ENCODE peak calls at places on chromosomes 1 and 21, in seven cellular contexts. One of them, this sample, is unnamed.

GRCh38 chr1:163528710-163529348 is 207.1 kb downstream of the NUF2 start:
- DNase-seq in GM12878: no peak
- DNase-seq in HepG2: peak
- DNase-seq in H1: no peak
- DNase-seq in HCT116: peak
- DNase-seq in SK-N-SH: peak
- DNase-seq in K562: peak
- DNase-seq in this sample: no peak

GRCh38 chr1:24503003-24503751 is 541 bp downstream of the RCAN3 start:
- DNase-seq in H1: no peak
- DNase-seq in GM12878: no peak
- DNase-seq in HepG2: no peak
- DNase-seq in SK-N-SH: peak
- DNase-seq in HCT116: no peak
- DNase-seq in K562: no peak
- DNase-seq in this sample: peak

GRCh38 chr1:54120698-54121481 is 31.9 kb downstream of the CDCP2 start:
- DNase-seq in GM12878: no peak
- DNase-seq in SK-N-SH: no peak
- DNase-seq in HCT116: no peak
- DNase-seq in HepG2: no peak
- DNase-seq in H1: peak
- DNase-seq in K562: no peak
- DNase-seq in this sample: no peak

GRCh38 chr1:155016231-155016831 is 13.7 kb downstream of the ZBTB7B start:
- DNase-seq in SK-N-SH: no peak
- DNase-seq in K562: no peak
- DNase-seq in H1: no peak
- DNase-seq in HepG2: no peak
- DNase-seq in HCT116: no peak
- DNase-seq in GM12878: no peak
- DNase-seq in this sample: no peak

GRCh38 chr1:218164930-218165686 is 120.0 kb upstream of the RRP15 start:
- DNase-seq in H1: peak
- DNase-seq in K562: no peak
- DNase-seq in SK-N-SH: peak
- DNase-seq in HepG2: no peak
- DNase-seq in HCT116: no peak
- DNase-seq in GM12878: no peak
- DNase-seq in this sample: peak

GRCh38 chr1:235014756-235015155 is 113.9 kb downstream of the TOMM20 start:
- DNase-seq in GM12878: no peak
- DNase-seq in K562: no peak
- DNase-seq in HCT116: no peak
- DNase-seq in SK-N-SH: no peak
- DNase-seq in H1: no peak
- DNase-seq in HepG2: no peak
- DNase-seq in this sample: no peak

GRCh38 chr21:29521872-29522271 is 223.2 kb downstream of the BACH1 start:
- DNase-seq in HepG2: no peak
- DNase-seq in HCT116: no peak
- DNase-seq in SK-N-SH: no peak
- DNase-seq in K562: no peak
- DNase-seq in GM12878: no peak
- DNase-seq in H1: no peak
- DNase-seq in this sample: no peak

GRCh38 chr21:28298251-28298672 is 694.4 kb downstream of the LTN1 start:
- DNase-seq in K562: no peak
- DNase-seq in SK-N-SH: no peak
- DNase-seq in GM12878: no peak
- DNase-seq in HCT116: no peak
- DNase-seq in H1: no peak
- DNase-seq in HepG2: no peak
- DNase-seq in this sample: no peak

GRCh38 chr1:162676087-162676486 is 43.8 kb downstream of the DDR2 start:
- DNase-seq in HCT116: no peak
- DNase-seq in SK-N-SH: no peak
- DNase-seq in K562: no peak
- DNase-seq in HepG2: no peak
- DNase-seq in H1: no peak
- DNase-seq in GM12878: no peak
- DNase-seq in this sample: no peak

GRCh38 chr1:94243665-94244064 is 6.3 kb upstream of the ARHGAP29 start:
- DNase-seq in SK-N-SH: no peak
- DNase-seq in GM12878: no peak
- DNase-seq in K562: no peak
- DNase-seq in HepG2: no peak
- DNase-seq in HCT116: no peak
- DNase-seq in H1: no peak
- DNase-seq in this sample: no peak

GRCh38 chr1:215181518-215181917 is 99.0 kb downstream of the KCNK2 start:
- DNase-seq in HCT116: no peak
- DNase-seq in SK-N-SH: no peak
- DNase-seq in HepG2: peak
- DNase-seq in GM12878: no peak
- DNase-seq in H1: no peak
- DNase-seq in K562: no peak
- DNase-seq in this sample: no peak

GRCh38 chr1:207314836-207315235 is 6.6 kb upstream of the CD55 start:
- DNase-seq in SK-N-SH: no peak
- DNase-seq in HepG2: no peak
- DNase-seq in HCT116: no peak
- DNase-seq in K562: no peak
- DNase-seq in GM12878: no peak
- DNase-seq in H1: no peak
- DNase-seq in this sample: no peak

GRCh38 chr1:164774819-164775654 is 216.1 kb downstream of the PBX1 start:
- DNase-seq in K562: peak
- DNase-seq in SK-N-SH: peak
- DNase-seq in H1: no peak
- DNase-seq in HCT116: no peak
- DNase-seq in HepG2: no peak
- DNase-seq in GM12878: no peak
- DNase-seq in this sample: no peak

GRCh38 chr1:7956218-7957032 is 5.1 kb upstream of the PARK7 start:
- DNase-seq in K562: no peak
- DNase-seq in GM12878: no peak
- DNase-seq in HepG2: no peak
- DNase-seq in HCT116: no peak
- DNase-seq in H1: no peak
- DNase-seq in SK-N-SH: no peak
- DNase-seq in this sample: no peak

GRCh38 chr1:208158640-208159541 is 85.3 kb downstream of the PLXNA2 start:
- DNase-seq in HepG2: peak
- DNase-seq in K562: no peak
- DNase-seq in H1: no peak
- DNase-seq in GM12878: no peak
- DNase-seq in HCT116: no peak
- DNase-seq in SK-N-SH: no peak
- DNase-seq in this sample: no peak

GRCh38 chr21:24302400-24302799 is 1304.9 kb downstream of the MRPL39 start:
- DNase-seq in HepG2: peak
- DNase-seq in SK-N-SH: no peak
- DNase-seq in K562: no peak
- DNase-seq in GM12878: no peak
- DNase-seq in HCT116: no peak
- DNase-seq in H1: no peak
- DNase-seq in this sample: no peak

GRCh38 chr1:21123287-21123961 is 53.3 kb downstream of the EIF4G3 start:
- DNase-seq in GM12878: no peak
- DNase-seq in K562: no peak
- DNase-seq in H1: no peak
- DNase-seq in HCT116: no peak
- DNase-seq in HepG2: no peak
- DNase-seq in SK-N-SH: no peak
- DNase-seq in this sample: no peak

GRCh38 chr1:165383067-165383466 is 26.6 kb upstream of the LMX1A start:
- DNase-seq in SK-N-SH: no peak
- DNase-seq in H1: no peak
- DNase-seq in K562: no peak
- DNase-seq in HCT116: no peak
- DNase-seq in HepG2: no peak
- DNase-seq in GM12878: no peak
- DNase-seq in this sample: no peak

GRCh38 chr1:59972216-59972924 is 45.8 kb upstream of the CYP2J2 start:
- DNase-seq in SK-N-SH: no peak
- DNase-seq in GM12878: no peak
- DNase-seq in H1: no peak
- DNase-seq in K562: no peak
- DNase-seq in HepG2: no peak
- DNase-seq in HCT116: no peak
- DNase-seq in this sample: no peak

GRCh38 chr1:117567435-117567834 is 38.4 kb upstream of the TENT5C start:
- DNase-seq in H1: peak
- DNase-seq in SK-N-SH: no peak
- DNase-seq in K562: no peak
- DNase-seq in HCT116: no peak
- DNase-seq in GM12878: no peak
- DNase-seq in HepG2: no peak
- DNase-seq in this sample: no peak

GRCh38 chr1:89701746-89702241 is 68.9 kb downstream of the LRRC8C start:
- DNase-seq in HCT116: no peak
- DNase-seq in SK-N-SH: peak
- DNase-seq in GM12878: no peak
- DNase-seq in H1: no peak
- DNase-seq in K562: peak
- DNase-seq in HepG2: no peak
- DNase-seq in this sample: no peak
- TF ChIP-seq JUND in HCT116: no peak
- TF ChIP-seq JUND in SK-N-SH: no peak
- TF ChIP-seq JUND in GM12878: no peak
- TF ChIP-seq JUND in H1: no peak
- TF ChIP-seq JUND in K562: peak
- TF ChIP-seq JUND in HepG2: no peak
- TF ChIP-seq JUND in this sample: no peak

DNA sequence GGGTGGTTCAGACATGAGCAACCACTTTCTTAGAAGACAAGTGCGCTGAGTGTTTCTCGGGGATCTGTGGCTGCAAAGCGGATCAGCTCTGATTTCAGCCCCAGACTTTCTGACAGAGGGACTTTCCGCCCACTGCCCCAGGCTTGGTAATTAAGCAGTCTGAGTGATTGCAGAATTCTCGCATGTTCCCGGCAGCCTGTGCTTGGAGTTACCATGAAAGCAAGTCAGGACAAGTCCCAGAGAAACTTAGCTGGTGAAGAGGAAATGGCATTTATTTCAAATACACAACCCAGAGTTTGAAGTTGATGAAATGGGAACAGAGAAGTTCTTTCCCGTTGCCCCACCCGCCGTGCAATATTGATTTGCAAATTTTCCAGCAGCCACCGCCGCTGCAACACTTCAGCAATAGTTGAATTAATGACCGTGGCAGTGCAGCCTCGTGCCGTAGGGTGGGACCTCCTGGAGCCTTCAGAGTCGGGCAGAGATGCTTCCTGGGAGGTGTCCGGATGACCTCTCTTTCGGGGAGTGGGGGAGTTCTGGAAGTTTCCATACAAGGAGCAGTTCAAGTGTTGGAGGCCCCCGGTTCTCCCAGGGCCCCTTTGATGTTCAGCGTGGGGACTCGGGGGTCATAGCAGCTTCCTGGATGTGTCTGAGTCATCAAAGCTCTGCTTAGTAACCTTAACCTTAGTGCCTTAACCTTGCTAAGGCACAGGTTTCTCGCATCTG is 134.7 kb downstream of the KAZN start:
- DNase-seq in GM12878: peak
- DNase-seq in HepG2: peak
- DNase-seq in K562: no peak
- DNase-seq in H1: peak
- DNase-seq in HCT116: no peak
- DNase-seq in SK-N-SH: no peak
- DNase-seq in this sample: no peak
- TF ChIP-seq JUND in GM12878: no peak
- TF ChIP-seq JUND in HepG2: no peak
- TF ChIP-seq JUND in K562: no peak
- TF ChIP-seq JUND in H1: peak
- TF ChIP-seq JUND in HCT116: no peak
- TF ChIP-seq JUND in SK-N-SH: no peak
- TF ChIP-seq JUND in this sample: no peak

DNA sequence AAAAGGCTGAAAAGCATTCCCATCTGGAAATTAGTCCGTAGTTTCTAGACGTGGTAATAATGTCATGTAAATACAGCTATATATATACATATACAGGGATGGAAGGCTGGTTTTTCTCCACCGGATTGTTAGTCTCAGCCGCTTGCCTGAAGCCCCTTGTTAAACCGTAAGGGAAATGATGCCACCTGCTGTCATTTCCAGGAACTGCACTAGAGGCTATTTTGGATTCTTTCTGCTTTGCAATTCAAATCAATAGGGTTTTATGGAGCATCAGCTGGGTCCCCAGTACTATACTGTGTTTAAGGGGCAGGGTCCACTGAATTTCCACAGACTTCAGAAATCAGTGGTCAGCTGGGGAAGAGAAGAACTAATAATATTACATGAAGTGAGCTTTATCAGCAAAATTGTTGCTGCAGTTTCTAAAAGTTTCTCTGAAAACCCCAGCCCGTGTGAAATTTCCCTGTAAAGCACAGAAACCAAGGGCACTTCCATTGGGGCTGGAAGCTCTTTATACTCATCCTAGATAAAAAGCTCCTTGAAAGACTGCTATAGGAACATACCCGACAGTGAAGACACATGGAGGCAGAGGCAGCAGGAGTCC is 33.8 kb upstream of the MPZL1 start:
- DNase-seq in H1: peak
- DNase-seq in SK-N-SH: peak
- DNase-seq in K562: peak
- DNase-seq in HCT116: peak
- DNase-seq in GM12878: peak
- DNase-seq in HepG2: peak
- DNase-seq in this sample: peak
- TF ChIP-seq JUND in H1: no peak
- TF ChIP-seq JUND in SK-N-SH: no peak
- TF ChIP-seq JUND in K562: peak
- TF ChIP-seq JUND in HCT116: no peak
- TF ChIP-seq JUND in GM12878: no peak
- TF ChIP-seq JUND in HepG2: no peak
- TF ChIP-seq JUND in this sample: no peak

GRCh38 chr1:110559157-110559556 is 40.2 kb upstream of the KCNA10 start:
- DNase-seq in H1: no peak
- DNase-seq in K562: no peak
- DNase-seq in HCT116: no peak
- DNase-seq in SK-N-SH: no peak
- DNase-seq in HepG2: no peak
- DNase-seq in GM12878: no peak
- DNase-seq in this sample: no peak

GRCh38 chr1:110555807-110556470 is 37.0 kb upstream of the KCNA10 start:
- DNase-seq in GM12878: no peak
- DNase-seq in HepG2: no peak
- DNase-seq in H1: no peak
- DNase-seq in K562: no peak
- DNase-seq in HCT116: no peak
- DNase-seq in SK-N-SH: peak
- DNase-seq in this sample: no peak

GRCh38 chr1:110554871-110555801 is 36.2 kb upstream of the KCNA10 start:
- DNase-seq in SK-N-SH: peak
- DNase-seq in K562: peak
- DNase-seq in H1: peak
- DNase-seq in HCT116: no peak
- DNase-seq in HepG2: peak
- DNase-seq in GM12878: no peak
- DNase-seq in this sample: no peak

GRCh38 chr1:110557481-110557880 is 38.5 kb upstream of the KCNA10 start:
- DNase-seq in H1: no peak
- DNase-seq in K562: no peak
- DNase-seq in GM12878: no peak
- DNase-seq in HCT116: no peak
- DNase-seq in HepG2: no peak
- DNase-seq in SK-N-SH: no peak
- DNase-seq in this sample: no peak

GRCh38 chr1:110556471-110556807 is 37.5 kb upstream of the KCNA10 start:
- DNase-seq in K562: no peak
- DNase-seq in SK-N-SH: no peak
- DNase-seq in GM12878: no peak
- DNase-seq in HCT116: no peak
- DNase-seq in H1: no peak
- DNase-seq in HepG2: no peak
- DNase-seq in this sample: no peak
- TF ChIP-seq JUND in K562: no peak
- TF ChIP-seq JUND in SK-N-SH: no peak
- TF ChIP-seq JUND in GM12878: no peak
- TF ChIP-seq JUND in HCT116: no peak
- TF ChIP-seq JUND in H1: no peak
- TF ChIP-seq JUND in HepG2: no peak
- TF ChIP-seq JUND in this sample: no peak